ENCODE peak calls at places on chromosome 20, in four cellular contexts. P is H7, F is BJ, B is fibroblast of lung. O is an unnamed sample.

GRCh38 chr20:45354423-45355208 is 6.4 kb upstream of the SDC4 start:
- DNase-seq in P (no peak), F (no peak), B (peak; percentile 95), O (no peak)

GRCh38 chr20:43940518-43941225 is 26.0 kb downstream of the TOX2 start:
- DNase-seq in P (no peak), F (no peak), B (no peak), O (no peak)

GRCh38 chr20:11170565-11170964 is 496.8 kb upstream of the JAG1 start:
- DNase-seq in P (no peak), F (no peak), B (peak; percentile 52), O (peak; percentile 51)

GRCh38 chr20:10580700-10581099 is 93.1 kb downstream of the JAG1 start:
- DNase-seq in P (no peak), F (no peak), B (no peak), O (no peak)

GRCh38 chr20:25352746-25353145 is 37.9 kb downstream of the ABHD12 start:
- DNase-seq in P (no peak), F (no peak), B (no peak), O (no peak)

GRCh38 chr20:408843-409696 is 971 bp downstream of the RBCK1 start:
- DNase-seq in P (no peak), F (no peak), B (no peak), O (peak; percentile 23)

GRCh38 chr20:19683168-19683567 is 74.9 kb upstream of the RIN2 start:
- DNase-seq in P (no peak), F (no peak), B (no peak), O (no peak)

GRCh38 chr20:60962367-60963045 is 289.6 kb upstream of the CDH4 start:
- DNase-seq in P (no peak), F (no peak), B (no peak), O (no peak)

GRCh38 chr20:57256908-57257307 is 9.5 kb downstream of the BMP7 start:
- DNase-seq in P (no peak), F (no peak), B (no peak), O (no peak)

GRCh38 chr20:56449459-56449858 is 19.0 kb upstream of the RTF2 start:
- DNase-seq in P (no peak), F (no peak), B (no peak), O (no peak)

GRCh38 chr20:34983995-34984735 is 28.5 kb downstream of the MYH7B start:
- DNase-seq in P (peak; percentile 87), F (no peak), B (no peak), O (no peak)

GRCh38 chr20:8532169-8532568 is 400.1 kb downstream of the PLCB1 start:
- DNase-seq in P (no peak), F (no peak), B (no peak), O (peak; percentile 27)

GRCh38 chr20:3174442-3175263 is 1.3 kb upstream of the LZTS3 start:
- DNase-seq in P (no peak), F (no peak), B (no peak), O (peak; percentile 92)
- H3K4me3 ChIP-seq in P (peak overlapping the region; percentile 91), F (peak overlapping the region; percentile 95), B (peak overlapping the region; percentile 75), O (peak overlapping the region; percentile 93)

DNA sequence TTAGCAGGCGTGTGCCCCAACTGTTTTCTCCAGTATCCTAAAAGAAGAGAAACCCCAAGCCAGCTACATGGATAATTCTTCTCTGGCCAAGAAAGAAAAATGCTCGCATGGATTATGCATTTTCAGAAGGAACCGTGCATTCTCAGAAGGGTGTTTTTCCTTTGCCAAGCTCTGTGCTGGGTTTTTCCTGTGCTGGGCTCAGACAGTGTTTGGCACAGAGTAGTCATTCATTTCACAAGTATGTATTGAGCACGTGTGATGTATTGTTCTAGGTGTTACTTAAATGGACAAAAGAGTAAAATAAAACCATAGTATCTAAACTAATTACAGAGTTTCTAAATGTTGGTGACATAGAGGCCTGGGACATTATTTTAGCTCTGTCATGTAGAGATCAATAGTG is 62.7 kb upstream of the ZNF133 start:
- DNase-seq in P (no peak), F (no peak), B (no peak), O (no peak)
- H3K4me3 ChIP-seq in P (no peak overlapping the region), F (no peak overlapping the region), B (peak overlapping the region; percentile 29), O (no peak overlapping the region)

DNA sequence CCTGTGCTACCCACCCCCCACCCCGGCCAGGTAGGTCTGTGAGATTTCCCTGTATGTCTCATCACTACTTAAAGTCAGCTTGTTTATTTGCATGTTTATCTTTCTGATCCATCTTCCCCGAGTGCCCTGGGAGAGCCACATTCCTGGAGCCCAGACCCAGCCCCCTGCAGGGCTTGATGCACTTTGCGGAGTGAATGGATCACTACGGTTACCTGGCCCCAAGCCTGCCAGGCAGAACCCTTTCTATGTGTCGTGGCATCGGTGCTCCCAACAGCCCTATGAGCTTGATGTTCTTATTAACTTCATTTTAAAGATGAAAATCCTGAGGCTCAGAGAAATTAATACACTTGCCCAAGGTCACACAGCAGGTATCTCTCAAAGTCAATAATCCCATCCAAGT is 13.6 kb upstream of the SLCO4A1 start:
- DNase-seq in P (peak; percentile 83), F (no peak), B (no peak), O (peak; percentile 94)
- H3K4me3 ChIP-seq in P (no peak overlapping the region), F (no peak overlapping the region), B (no peak overlapping the region), O (no peak overlapping the region)

DNA sequence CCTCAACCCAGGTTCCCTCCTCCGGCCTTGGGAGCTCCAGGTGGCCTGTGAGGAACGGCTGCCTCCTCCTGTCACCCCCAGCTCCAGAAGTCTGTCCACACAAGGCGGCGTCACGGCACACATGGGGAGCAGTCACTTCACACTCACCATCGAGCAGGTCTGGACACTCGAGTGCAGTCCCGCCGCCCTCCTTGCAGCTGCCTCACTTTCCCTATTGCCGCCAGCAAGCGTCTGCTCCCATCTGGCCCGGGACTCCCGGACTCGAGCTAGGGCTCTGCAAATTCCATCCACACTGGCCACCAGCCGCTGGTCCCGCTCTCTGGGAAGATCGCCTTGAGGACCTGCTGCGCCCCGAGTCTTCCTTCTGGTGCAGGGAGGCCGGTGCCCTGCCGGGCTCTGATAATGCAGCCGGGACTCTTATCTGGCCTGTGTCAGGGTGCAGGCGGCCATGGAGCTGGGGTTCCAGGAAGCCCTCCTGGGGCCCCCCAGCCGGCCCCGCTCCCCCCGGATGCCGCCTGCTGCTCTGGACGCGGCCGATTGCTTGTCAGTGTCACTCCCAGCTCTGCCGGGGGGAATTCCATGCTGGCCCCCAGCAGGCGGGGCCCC is at the start of gene RIPOR3:
- DNase-seq in P (peak; percentile 79), F (no peak), B (peak; percentile 39), O (peak; percentile 40)
- H3K4me3 ChIP-seq in P (peak within 1 kb of the TSS; percentile 47), F (peak within 1 kb of the TSS; percentile 37), B (peak within 1 kb of the TSS; percentile 47), O (no peak within 1 kb of the TSS)

DNA sequence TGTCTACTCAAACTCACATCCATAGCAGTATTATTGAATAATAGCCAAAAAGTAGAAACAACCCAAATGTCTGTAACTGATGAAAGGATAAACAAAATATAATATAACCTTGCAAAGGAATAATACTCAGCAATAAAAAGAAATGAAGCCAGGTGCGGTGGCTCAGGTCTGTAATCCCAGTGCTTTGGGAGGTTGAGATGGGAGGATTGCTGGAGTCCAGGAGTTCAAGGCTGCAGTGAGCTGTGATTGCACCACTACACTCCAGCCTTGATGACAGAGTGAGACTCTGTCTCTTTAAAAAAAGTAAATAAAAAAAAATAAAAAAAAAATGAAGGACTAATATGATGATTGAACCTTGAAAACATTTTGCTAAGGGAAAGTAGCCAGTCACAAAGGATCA is 22.1 kb upstream of the KIF16B start:
- DNase-seq in P (no peak), F (no peak), B (no peak), O (no peak)
- H3K4me3 ChIP-seq in P (no peak overlapping the region), F (no peak overlapping the region), B (no peak overlapping the region), O (no peak overlapping the region)

O was measured in mesendoderm.